ENCODE peak calls at places on chromosomes 4 and X, in ten cellular contexts. N is heart left ventricle, Q is tibial nerve, G is Peyer's patch, B is testis, S is A549, M is thyroid gland, H is breast epithelium, O is stomach, C is body of pancreas. P is an unnamed sample.
A peak's percentile ranks its signal among the peaks of the same experiment; 100 is the strongest.

GRCh38 chr4:184899261-184900134 is 73.7 kb upstream of the ACSL1 start:
- DNase-seq in N (no peak), Q (no peak), G (no peak), B (no peak), S (no peak), M (peak; percentile 65), H (peak; percentile 73), O (peak; percentile 68), C (peak; percentile 61), P (peak; percentile 87)

GRCh38 chrX:7133036-7133412 is 14.5 kb upstream of the STS start:
- DNase-seq in N (peak; percentile 34), Q (no peak), G (no peak), B (no peak), S (no peak), M (no peak), H (no peak), O (no peak), C (no peak), P (no peak)

GRCh38 chr4:100009490-100009889 is 59.4 kb upstream of the H2AZ1 start:
- DNase-seq in N (no peak), Q (no peak), G (no peak), B (no peak), S (no peak), M (no peak), H (no peak), O (no peak), C (no peak), P (no peak)

GRCh38 chrX:35098419-35098818 is 155.8 kb downstream of the FAM47B start:
- DNase-seq in N (no peak), Q (no peak), G (no peak), B (no peak), S (no peak), M (no peak), H (no peak), O (no peak), C (no peak), P (no peak)

GRCh38 chr4:138595731-138596465 is 353.7 kb upstream of the SLC7A11 start:
- DNase-seq in N (peak; percentile 25), Q (no peak), G (no peak), B (peak; percentile 32), S (no peak), M (no peak), H (no peak), O (no peak), C (no peak), P (no peak)

GRCh38 chr4:26362745-26363439 is 42.1 kb downstream of the RBPJ start:
- DNase-seq in N (no peak), Q (no peak), G (no peak), B (no peak), S (no peak), M (no peak), H (no peak), O (no peak), C (no peak), P (no peak)

GRCh38 chr4:109801895-109802319 is at the start of gene CFI:
- DNase-seq in N (no peak), Q (no peak), G (no peak), B (no peak), S (no peak), M (no peak), H (no peak), O (no peak), C (no peak), P (no peak)

GRCh38 chr4:176579233-176579632 is 213.5 kb downstream of the VEGFC start:
- DNase-seq in N (no peak), Q (no peak), G (no peak), B (no peak), S (peak; percentile 2), M (no peak), H (no peak), O (no peak), C (no peak), P (no peak)

GRCh38 chrX:153685179-153685536 is 2.6 kb upstream of the SLC6A8 start:
- DNase-seq in N (no peak), Q (no peak), G (no peak), B (no peak), S (no peak), M (no peak), H (no peak), O (no peak), C (no peak), P (no peak)

GRCh38 chr4:2257361-2258001 is 4.4 kb downstream of the MXD4 start:
- DNase-seq in N (peak; percentile 17), Q (peak; percentile 6), G (peak; percentile 12), B (peak; percentile 36), S (no peak), M (peak; percentile 2), H (peak; percentile 17), O (peak; percentile 25), C (peak; percentile 12), P (peak; percentile 12)

GRCh38 chrX:129145382-129145781 is 377.9 kb downstream of the SMARCA1 start:
- DNase-seq in N (no peak), Q (no peak), G (no peak), B (no peak), S (no peak), M (no peak), H (no peak), O (no peak), C (no peak), P (no peak)

GRCh38 chrX:119468186-119468929 is at the start of gene SLC25A5:
- DNase-seq in N (peak; percentile 87), Q (peak; percentile 45), G (peak; percentile 80), B (peak; percentile 87), S (peak; percentile 60), M (peak; percentile 82), H (peak; percentile 72), O (peak; percentile 86), C (peak; percentile 82), P (peak; percentile 95)
- TF ChIP-seq POLR2A in N (peak; percentile 54), Q (peak; percentile 74), G (peak; percentile 95), B (no peak), S (peak; percentile 93), M (peak; percentile 85), H (peak; percentile 17), O (no peak), C (peak; percentile 97), P (peak; percentile 35)

GRCh38 chr4:48970471-48970921 is 15.6 kb upstream of the CWH43 start:
- DNase-seq in N (no peak), Q (no peak), G (no peak), B (no peak), S (no peak), M (no peak), H (no peak), O (no peak), C (no peak), P (no peak)

GRCh38 chr4:48968814-48969213 is 17.3 kb upstream of the CWH43 start:
- DNase-seq in N (no peak), Q (no peak), G (no peak), B (no peak), S (no peak), M (no peak), H (no peak), O (no peak), C (no peak), P (no peak)

GRCh38 chr4:48967626-48968025 is 18.4 kb upstream of the CWH43 start:
- DNase-seq in N (no peak), Q (no peak), G (no peak), B (no peak), S (no peak), M (no peak), H (no peak), O (no peak), C (no peak), P (no peak)

GRCh38 chr4:48963042-48963679 is 22.9 kb upstream of the CWH43 start:
- DNase-seq in N (peak; percentile 67), Q (peak; percentile 17), G (peak; percentile 56), B (peak; percentile 81), S (peak; percentile 23), M (peak; percentile 62), H (peak; percentile 20), O (peak; percentile 74), C (peak; percentile 74), P (peak; percentile 51)

DNA sequence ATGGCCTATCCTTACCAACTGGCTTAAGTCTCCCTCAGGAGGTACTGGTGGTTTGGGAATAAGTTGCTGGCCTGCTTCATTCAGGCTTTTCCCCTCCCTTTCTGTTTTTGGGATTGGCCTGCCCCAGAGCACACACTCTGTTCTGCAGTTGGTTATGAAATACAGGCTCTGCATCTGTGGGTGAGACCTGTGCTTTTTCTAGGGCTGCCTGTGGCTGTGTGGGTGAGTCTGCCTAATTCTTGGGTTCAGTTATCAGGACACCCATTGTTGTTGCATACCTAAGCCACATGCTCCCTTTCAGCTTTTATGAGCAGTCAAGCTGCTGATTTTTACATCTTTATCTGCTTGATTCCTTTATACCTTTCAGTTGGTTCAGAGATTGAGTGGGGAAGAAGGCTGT is 19.0 kb upstream of the CWH43 start:
- DNase-seq in N (no peak), Q (no peak), G (no peak), B (no peak), S (no peak), M (no peak), H (no peak), O (no peak), C (no peak), P (no peak)
- H3K4me3 ChIP-seq in N (no peak overlapping the region), Q (no peak overlapping the region), G (no peak overlapping the region), B (no peak overlapping the region), S (no peak overlapping the region), M (no peak overlapping the region), H (no peak overlapping the region), O (no peak overlapping the region), C (no peak overlapping the region), P (no peak overlapping the region)

DNA sequence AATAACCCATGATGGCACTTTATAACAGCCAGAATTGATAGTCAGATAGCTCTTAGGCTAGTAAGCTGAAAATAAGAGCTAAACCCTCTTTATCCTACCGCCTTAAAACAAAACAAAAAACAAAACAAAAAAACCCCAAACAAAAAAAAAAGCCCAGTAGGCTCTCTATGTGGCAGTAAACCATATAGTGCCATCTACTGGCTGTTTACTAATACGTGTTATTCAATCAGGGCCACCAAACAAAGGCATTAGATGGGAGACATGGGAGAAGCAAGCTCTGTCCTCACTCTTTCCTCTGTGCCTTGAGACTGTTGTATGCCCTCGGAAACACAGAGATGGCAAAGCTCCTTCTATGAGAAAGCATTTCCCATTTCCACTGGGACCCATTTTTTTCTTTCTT is 148.8 kb upstream of the MID1 start:
- DNase-seq in N (no peak), Q (no peak), G (no peak), B (no peak), S (peak; percentile 32), M (no peak), H (no peak), O (no peak), C (no peak), P (no peak)
- TF ChIP-seq CTCF in N (peak; percentile 31), Q (peak; percentile 13), G (no peak), B (no peak), S (peak; percentile 61), M (no peak), H (no peak), O (no peak), C (peak; percentile 25), P (no peak)

DNA sequence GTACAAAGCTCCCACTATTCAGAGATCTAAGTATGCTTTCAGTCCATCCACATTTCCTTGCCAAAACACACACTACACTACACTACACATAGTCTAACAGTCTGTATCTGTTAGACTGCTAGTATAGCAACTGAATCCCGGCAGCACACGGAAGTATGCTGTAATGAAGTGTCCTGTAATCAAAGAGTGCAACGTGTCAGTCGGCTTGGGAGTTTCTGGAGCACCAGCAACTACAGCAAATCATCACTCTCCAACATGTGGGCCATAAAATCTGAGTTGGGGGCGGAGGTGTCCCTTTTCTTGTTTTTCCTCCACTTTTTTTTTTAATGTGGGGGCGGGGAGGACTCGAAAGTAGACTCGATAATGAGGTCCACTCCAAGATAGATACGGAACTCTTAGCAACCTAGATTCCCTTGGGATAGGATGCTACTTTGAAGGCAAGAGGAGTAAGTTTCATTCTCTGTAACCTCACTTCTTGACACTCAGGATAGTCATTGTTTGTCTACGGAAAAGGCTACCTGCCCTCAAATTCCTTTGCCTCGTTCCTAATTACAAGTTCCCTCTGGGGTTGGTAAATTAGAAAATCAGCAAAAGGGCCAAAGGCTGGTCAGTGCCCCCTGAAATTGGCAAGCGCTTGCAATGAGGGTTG is 722 bp downstream of the SLC10A7 start:
- DNase-seq in N (no peak), Q (no peak), G (no peak), B (peak; percentile 26), S (peak; percentile 3), M (peak; percentile 27), H (no peak), O (peak; percentile 46), C (peak; percentile 51), P (no peak)
- TF ChIP-seq POLR2A in N (no peak), Q (no peak), G (peak; percentile 24), B (no peak), S (no peak), M (no peak), H (no peak), O (no peak), C (peak; percentile 67), P (no peak)